ENCODE peak calls at places on chromosomes 11 and 22, in six cellular contexts. U is choroid plexus epithelial cell; B is activated CD4-positive, alpha-beta T cell treated with anti-CD3 and anti-CD28 coated beads, Interleukin-2, amount 50 U/mL, for 48 hours; I is HFFc6; W is stimulated activated CD4-positive, alpha-beta T cell treated with anti-CD3 and anti-CD28 coated beads, TNF-alpha, amount 100 ng/mL, for 4 hours; E is head of caudate nucleus. G is an unnamed sample.

GRCh38 chr11:2566223-2567025 is 121.6 kb downstream of the KCNQ1 start:
- DNase-seq in U (no peak), B (no peak), I (no peak), W (no peak), E (peak), G (no peak)

GRCh38 chr11:35554491-35555237 is 29.2 kb upstream of the PAMR1 start:
- DNase-seq in U (peak), B (no peak), I (peak), W (no peak), E (no peak), G (no peak)

GRCh38 chr11:40722179-40722795 is 737.2 kb downstream of the LRRC4C start:
- DNase-seq in U (peak), B (no peak), I (no peak), W (no peak), E (no peak), G (no peak)

GRCh38 chr11:125994509-125994908 is 48.7 kb downstream of the VSIG10L2 start:
- DNase-seq in U (no peak), B (no peak), I (no peak), W (no peak), E (no peak), G (no peak)

GRCh38 chr11:119592642-119593041 is 136.4 kb downstream of the NECTIN1 start:
- DNase-seq in U (no peak), B (no peak), I (no peak), W (no peak), E (peak), G (no peak)

GRCh38 chr11:76763573-76764348 is 19.4 kb upstream of the TSKU start:
- DNase-seq in U (peak), B (no peak), I (peak), W (no peak), E (no peak), G (no peak)

GRCh38 chr11:37320921-37321320 is 722.9 kb upstream of the RAG2 start:
- DNase-seq in U (no peak), B (no peak), I (no peak), W (no peak), E (no peak), G (no peak)

GRCh38 chr11:45924036-45924915 is 1.8 kb downstream of the LARGE2 start:
- DNase-seq in U (no peak), B (no peak), I (no peak), W (no peak), E (no peak), G (no peak)

GRCh38 chr11:57094206-57094940 is 87.4 kb upstream of the LRRC55 start:
- DNase-seq in U (no peak), B (no peak), I (peak), W (no peak), E (no peak), G (no peak)

GRCh38 chr11:67583319-67584204 is at the start of gene GSTP1:
- DNase-seq in U (peak), B (peak), I (peak), W (peak), E (peak), G (peak)

GRCh38 chr11:46127150-46127638 is 5.9 kb upstream of the PHF21A start:
- DNase-seq in U (peak), B (peak), I (peak), W (no peak), E (no peak), G (no peak)

GRCh38 chr11:119258180-119258579 is 52.0 kb downstream of the CBL start:
- DNase-seq in U (no peak), B (no peak), I (no peak), W (no peak), E (no peak), G (no peak)

GRCh38 chr11:18791175-18792065 is at the start of gene PTPN5:
- DNase-seq in U (peak), B (no peak), I (no peak), W (no peak), E (peak), G (peak)

GRCh38 chr22:30910358-30910757 is 58.2 kb downstream of the MORC2 start:
- DNase-seq in U (no peak), B (no peak), I (no peak), W (no peak), E (no peak), G (no peak)

GRCh38 chr11:118638726-118639125 is 31.3 kb downstream of the PHLDB1 start:
- DNase-seq in U (no peak), B (no peak), I (no peak), W (no peak), E (no peak), G (peak)

GRCh38 chr11:130121430-130121978 is 38.1 kb upstream of the ST14 start:
- DNase-seq in U (peak), B (no peak), I (no peak), W (no peak), E (no peak), G (no peak)

GRCh38 chr11:48055292-48056132 is 75.2 kb downstream of the PTPRJ start:
- DNase-seq in U (peak), B (peak), I (no peak), W (peak), E (no peak), G (no peak)

GRCh38 chr22:27107824-27108223 is 450.4 kb downstream of the MIAT start:
- DNase-seq in U (peak), B (no peak), I (peak), W (no peak), E (peak), G (no peak)

GRCh38 chr11:132187814-132188213 is 817.4 kb downstream of the NTM start:
- DNase-seq in U (peak), B (no peak), I (peak), W (no peak), E (no peak), G (peak)

GRCh38 chr11:33804471-33804870 is 30.2 kb upstream of the FBXO3 start:
- DNase-seq in U (no peak), B (no peak), I (no peak), W (no peak), E (no peak), G (no peak)

GRCh38 chr11:126840201-126840886 is 160.2 kb downstream of the KIRREL3 start:
- DNase-seq in U (no peak), B (no peak), I (peak), W (no peak), E (no peak), G (no peak)

GRCh38 chr11:72037554-72038311 is 39.0 kb downstream of the IL18BP start:
- DNase-seq in U (no peak), B (no peak), I (peak), W (no peak), E (no peak), G (no peak)

GRCh38 chr22:49565516-49565855 is 262.2 kb downstream of the BRD1 start:
- DNase-seq in U (no peak), B (no peak), I (no peak), W (no peak), E (no peak), G (no peak)

GRCh38 chr22:36405221-36405631 is 17.5 kb upstream of the MYH9 start:
- DNase-seq in U (no peak), B (no peak), I (no peak), W (no peak), E (no peak), G (no peak)

GRCh38 chr11:64711138-64711943 is 11.7 kb downstream of the NRXN2 start:
- DNase-seq in U (no peak), B (no peak), I (no peak), W (no peak), E (no peak), G (peak)

GRCh38 chr11:101441747-101442146 is 142.1 kb downstream of the TRPC6 start:
- DNase-seq in U (no peak), B (no peak), I (peak), W (no peak), E (no peak), G (no peak)

GRCh38 chr11:2581151-2581930 is 118.5 kb downstream of the KCNQ1OT1 start:
- DNase-seq in U (no peak), B (no peak), I (no peak), W (no peak), E (peak), G (peak)

GRCh38 chr11:2802389-2803185 is 83.0 kb downstream of the CDKN1C start:
- DNase-seq in U (no peak), B (no peak), I (no peak), W (no peak), E (no peak), G (peak)

GRCh38 chr11:109911488-109911887 is 181.7 kb upstream of the ZC3H12C start:
- DNase-seq in U (no peak), B (no peak), I (no peak), W (no peak), E (no peak), G (no peak)

GRCh38 chr11:120125005-120125404 is 12.9 kb downstream of the TRIM29 start:
- DNase-seq in U (peak), B (no peak), I (peak), W (no peak), E (no peak), G (no peak)

GRCh38 chr11:28144808-28145207 is 36.6 kb downstream of the METTL15 start:
- DNase-seq in U (peak), B (no peak), I (no peak), W (no peak), E (no peak), G (no peak)

GRCh38 chr11:46391578-46392420 is at the start of gene CHRM4:
- DNase-seq in U (peak), B (no peak), I (no peak), W (no peak), E (peak), G (peak)

GRCh38 chr22:36215976-36216375 is 14.4 kb upstream of the APOL4 start:
- DNase-seq in U (no peak), B (no peak), I (no peak), W (no peak), E (no peak), G (no peak)

GRCh38 chr11:127649071-127649470 is 648.5 kb upstream of the KIRREL3 start:
- DNase-seq in U (no peak), B (no peak), I (no peak), W (no peak), E (no peak), G (no peak)